ENCODE peak calls at places on chromosomes 2 and 18, in four cellular contexts. One of them, this sample, is unnamed.

GRCh38 chr2:148963461-148963860 is 75.0 kb upstream of the LYPD6B start:
- DNase-seq in K562: no peak
- DNase-seq in IMR-90: no peak
- DNase-seq in GM12878: no peak
- DNase-seq in this sample: no peak

GRCh38 chr2:150944315-150944714 is 317.3 kb downstream of the RBM43 start:
- DNase-seq in K562: no peak
- DNase-seq in IMR-90: no peak
- DNase-seq in GM12878: no peak
- DNase-seq in this sample: no peak

GRCh38 chr18:34399892-34400291 is 175.2 kb upstream of the NOL4 start:
- DNase-seq in K562: no peak
- DNase-seq in IMR-90: no peak
- DNase-seq in GM12878: no peak
- DNase-seq in this sample: no peak

GRCh38 chr18:3451166-3451988 is 1.4 kb downstream of the TGIF1 start:
- DNase-seq in K562: peak
- DNase-seq in IMR-90: peak
- DNase-seq in GM12878: no peak
- DNase-seq in this sample: peak

GRCh38 chr2:28895189-28895893 is 874 bp downstream of the WDR43 start:
- DNase-seq in K562: no peak
- DNase-seq in IMR-90: peak
- DNase-seq in GM12878: no peak
- DNase-seq in this sample: peak

GRCh38 chr2:64018715-64019082 is 529 bp downstream of the VPS54 start:
- DNase-seq in K562: no peak
- DNase-seq in IMR-90: no peak
- DNase-seq in GM12878: no peak
- DNase-seq in this sample: no peak

GRCh38 chr2:129915303-129915840 is 64.1 kb upstream of the RAB6C start:
- DNase-seq in K562: no peak
- DNase-seq in IMR-90: no peak
- DNase-seq in GM12878: no peak
- DNase-seq in this sample: no peak

GRCh38 chr18:37937287-37937686 is 371.7 kb upstream of the CELF4 start:
- DNase-seq in K562: no peak
- DNase-seq in IMR-90: no peak
- DNase-seq in GM12878: no peak
- DNase-seq in this sample: no peak

GRCh38 chr18:22279741-22280452 is 110.5 kb downstream of the GATA6 start:
- DNase-seq in K562: no peak
- DNase-seq in IMR-90: peak
- DNase-seq in GM12878: no peak
- DNase-seq in this sample: no peak

GRCh38 chr2:101806123-101806522 is 108.6 kb downstream of the MAP4K4 start:
- DNase-seq in K562: no peak
- DNase-seq in IMR-90: peak
- DNase-seq in GM12878: no peak
- DNase-seq in this sample: peak

DNA sequence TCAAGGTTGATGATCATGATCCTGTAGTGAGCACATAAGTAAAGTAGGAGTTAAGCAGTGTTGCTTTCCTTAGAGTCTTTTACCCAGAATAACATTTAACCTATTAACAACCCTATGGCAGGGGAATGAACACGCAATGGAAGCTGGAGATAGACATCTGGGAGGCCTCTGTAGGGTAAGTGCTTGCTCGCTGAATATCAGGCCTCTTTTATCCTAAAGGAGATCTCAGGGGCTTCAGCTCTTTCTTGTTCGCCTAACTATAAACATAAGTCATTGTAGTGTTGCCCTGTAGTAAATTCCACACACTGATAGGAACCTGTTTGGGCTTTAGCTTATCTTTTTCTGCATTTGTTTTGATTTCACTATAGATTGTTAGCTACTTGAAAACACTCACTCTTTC is 174.4 kb upstream of the TCF4 start:
- DNase-seq in K562: no peak
- DNase-seq in IMR-90: no peak
- DNase-seq in GM12878: no peak
- DNase-seq in this sample: no peak
- TF ChIP-seq FOS in K562: no peak
- TF ChIP-seq FOS in IMR-90: no peak
- TF ChIP-seq FOS in GM12878: no peak
- TF ChIP-seq FOS in this sample: no peak

GRCh38 chr18:702957-703659 is 9.3 kb downstream of the ENOSF1 start:
- DNase-seq in K562: no peak
- DNase-seq in IMR-90: peak
- DNase-seq in GM12878: no peak
- DNase-seq in this sample: peak
- H2AFZ ChIP-seq in K562: no peak
- H2AFZ ChIP-seq in IMR-90: peak
- H2AFZ ChIP-seq in GM12878: no peak
- H2AFZ ChIP-seq in this sample: no peak

DNA sequence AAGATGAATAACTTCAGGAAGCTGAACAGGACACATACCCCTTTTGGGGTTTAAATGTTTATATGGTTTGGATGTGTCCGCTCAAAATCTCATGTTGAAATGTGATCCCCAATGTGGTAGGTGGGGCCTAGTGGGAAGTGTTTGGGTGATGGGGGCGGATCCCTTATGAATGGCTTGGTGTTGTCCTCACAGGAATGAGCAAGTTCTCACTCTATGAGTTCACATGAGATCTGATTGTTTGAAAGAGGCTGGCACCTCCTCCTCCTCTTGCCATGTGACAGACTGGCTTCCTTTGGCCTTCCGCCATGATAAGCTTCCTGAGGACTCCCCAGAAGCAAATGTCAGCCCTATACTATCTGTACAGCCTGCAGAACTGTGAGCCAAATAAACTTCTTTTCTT is 88.6 kb upstream of the ZNF532 start:
- DNase-seq in K562: no peak
- DNase-seq in IMR-90: peak
- DNase-seq in GM12878: no peak
- DNase-seq in this sample: no peak
- TF ChIP-seq FOS in K562: no peak
- TF ChIP-seq FOS in IMR-90: no peak
- TF ChIP-seq FOS in GM12878: no peak
- TF ChIP-seq FOS in this sample: no peak

DNA sequence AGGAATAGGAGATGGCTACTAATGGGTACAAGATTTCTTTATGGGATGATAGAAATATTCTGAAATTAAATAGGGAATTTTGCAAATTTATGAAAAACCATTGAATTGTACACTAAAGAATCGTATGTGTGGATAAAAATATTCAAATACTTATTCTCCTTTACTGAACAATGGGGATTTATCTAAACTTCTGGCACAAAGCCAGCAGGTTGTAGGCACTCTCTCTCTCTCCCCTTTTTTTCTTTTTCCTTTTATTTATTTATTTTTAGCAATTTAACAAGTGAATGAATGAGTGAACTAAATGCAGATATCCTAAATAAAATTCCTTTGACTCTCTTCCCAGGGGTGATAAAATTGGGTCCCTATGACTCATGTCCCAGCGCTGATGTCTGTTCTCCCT is 21.9 kb upstream of the SCYGR2 start:
- DNase-seq in K562: no peak
- DNase-seq in IMR-90: no peak
- DNase-seq in GM12878: no peak
- DNase-seq in this sample: no peak
- H2AFZ ChIP-seq in K562: no peak
- H2AFZ ChIP-seq in IMR-90: no peak
- H2AFZ ChIP-seq in GM12878: no peak
- H2AFZ ChIP-seq in this sample: no peak

GRCh38 chr2:133532919-133533318 is 35.3 kb downstream of the NCKAP5 start:
- DNase-seq in K562: no peak
- DNase-seq in IMR-90: peak
- DNase-seq in GM12878: no peak
- DNase-seq in this sample: no peak
- TF ChIP-seq FOS in K562: no peak
- TF ChIP-seq FOS in IMR-90: no peak
- TF ChIP-seq FOS in GM12878: no peak
- TF ChIP-seq FOS in this sample: no peak

GRCh38 chr2:177397501-177398289 is 5.1 kb downstream of the AGPS start:
- DNase-seq in K562: no peak
- DNase-seq in IMR-90: peak
- DNase-seq in GM12878: no peak
- DNase-seq in this sample: peak
- H2AFZ ChIP-seq in K562: no peak
- H2AFZ ChIP-seq in IMR-90: no peak
- H2AFZ ChIP-seq in GM12878: no peak
- H2AFZ ChIP-seq in this sample: no peak